ENCODE peak calls at places on chromosomes 1 and 21, in six cellular contexts. W, K, J, N, O and T are unnamed samples.
A peak's percentile ranks its signal among the peaks of the same experiment; 100 is the strongest.

GRCh38 chr1:53070621-53071020 is 8.6 kb downstream of the PODN start:
- DNase-seq in W (no peak), K (no peak), J (no peak), N (no peak), O (no peak), T (no peak)

GRCh38 chr21:43767980-43768867 is 7.9 kb downstream of the CSTB start:
- DNase-seq in W (peak; percentile 61), K (no peak), J (no peak), N (peak; percentile 60), O (peak; percentile 66), T (peak; percentile 85)

GRCh38 chr1:167416506-167416905 is 101.8 kb downstream of the CD247 start:
- DNase-seq in W (no peak), K (no peak), J (no peak), N (no peak), O (no peak), T (no peak)

GRCh38 chr1:16385659-16386453 is 18.8 kb downstream of the SZRD1 start:
- DNase-seq in W (no peak), K (no peak), J (no peak), N (no peak), O (no peak), T (no peak)

GRCh38 chr1:150843489-150843888 is 32.9 kb downstream of the ARNT start:
- DNase-seq in W (no peak), K (no peak), J (no peak), N (no peak), O (no peak), T (peak; percentile 59)

GRCh38 chr21:38669186-38669585 is 136.5 kb upstream of the ETS2 start:
- DNase-seq in W (no peak), K (no peak), J (no peak), N (no peak), O (no peak), T (peak; percentile 55)

GRCh38 chr1:23619299-23620188 is 60.2 kb upstream of the ID3 start:
- DNase-seq in W (no peak), K (no peak), J (no peak), N (peak; percentile 32), O (no peak), T (peak; percentile 26)

GRCh38 chr1:14733053-14733778 is 134.7 kb downstream of the KAZN start:
- DNase-seq in W (no peak), K (no peak), J (no peak), N (no peak), O (peak; percentile 93), T (peak; percentile 36)

GRCh38 chr1:21305900-21306189 is 15.6 kb upstream of the ECE1 start:
- DNase-seq in W (no peak), K (no peak), J (no peak), N (no peak), O (no peak), T (no peak)

GRCh38 chr21:38277501-38278111 is 20.8 kb downstream of the KCNJ15 start:
- DNase-seq in W (peak; percentile 81), K (no peak), J (no peak), N (peak; percentile 50), O (peak; percentile 98), T (peak; percentile 85)

GRCh38 chr1:59779949-59780348 is 34.8 kb upstream of the HOOK1 start:
- DNase-seq in W (no peak), K (no peak), J (no peak), N (no peak), O (no peak), T (no peak)

GRCh38 chr21:45545691-45546531 is 3.7 kb upstream of the SLC19A1 start:
- DNase-seq in W (no peak), K (no peak), J (no peak), N (no peak), O (no peak), T (no peak)

GRCh38 chr1:174191255-174191906 is 32.1 kb downstream of the RABGAP1L start:
- DNase-seq in W (peak; percentile 2), K (no peak), J (no peak), N (no peak), O (peak; percentile 36), T (peak; percentile 81)

GRCh38 chr1:17301767-17302166 is 6.2 kb upstream of the PADI4 start:
- DNase-seq in W (no peak), K (no peak), J (no peak), N (no peak), O (no peak), T (no peak)

GRCh38 chr21:46118305-46118870 is 20.5 kb downstream of the COL6A2 start:
- DNase-seq in W (no peak), K (no peak), J (peak; percentile 15), N (peak; percentile 11), O (no peak), T (no peak)

GRCh38 chr1:228217551-228218344 is 9.9 kb downstream of the OBSCN start:
- DNase-seq in W (no peak), K (peak; percentile 75), J (no peak), N (no peak), O (no peak), T (no peak)

GRCh38 chr1:30472526-30472925 is 250.9 kb downstream of the MATN1 start:
- DNase-seq in W (no peak), K (no peak), J (no peak), N (no peak), O (no peak), T (no peak)

GRCh38 chr1:243946253-243946652 is 96.2 kb upstream of the AKT3 start:
- DNase-seq in W (no peak), K (no peak), J (no peak), N (no peak), O (no peak), T (no peak)

DNA sequence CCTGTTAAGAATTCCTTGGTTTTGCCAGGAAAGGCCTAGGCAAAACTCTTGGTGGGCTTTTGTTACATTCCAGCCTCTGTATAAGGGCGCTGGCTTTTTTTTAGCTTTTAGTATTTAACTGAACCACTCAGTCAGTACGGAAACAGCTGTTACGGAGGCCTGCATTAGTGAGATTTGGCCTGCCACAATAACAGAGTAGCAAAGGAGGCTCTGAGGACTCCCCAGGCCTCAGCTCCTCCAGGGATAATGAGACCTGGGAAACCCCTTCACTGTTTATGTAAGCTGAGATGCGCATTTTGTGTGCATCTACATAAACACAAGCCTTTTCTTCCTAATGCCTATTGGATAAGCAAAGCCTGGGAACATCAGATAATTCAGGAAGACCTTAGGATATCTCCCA is 210.1 kb downstream of the APP start:
- DNase-seq in W (no peak), K (no peak), J (no peak), N (no peak), O (no peak), T (no peak)
- H3K4me1 ChIP-seq in W (peaks cover 8% of the 10 kb centered on the region), K (peaks cover 3% of the 10 kb centered on the region), J (no peaks in the 10 kb centered on the region), N (no peaks in the 10 kb centered on the region), O (peaks cover 20% of the 10 kb centered on the region), T (peaks cover 22% of the 10 kb centered on the region)

GRCh38 chr1:93713247-93713764 is 31.7 kb upstream of the BCAR3 start:
- DNase-seq in W (no peak), K (no peak), J (no peak), N (no peak), O (no peak), T (no peak)

GRCh38 chr1:93716163-93716562 is 34.5 kb upstream of the BCAR3 start:
- DNase-seq in W (no peak), K (no peak), J (no peak), N (no peak), O (no peak), T (no peak)

GRCh38 chr1:93712741-93713140 is 31.1 kb upstream of the BCAR3 start:
- DNase-seq in W (no peak), K (no peak), J (no peak), N (no peak), O (no peak), T (no peak)

GRCh38 chr1:93715529-93716126 is 34.0 kb upstream of the BCAR3 start:
- DNase-seq in W (no peak), K (no peak), J (no peak), N (peak; percentile 41), O (no peak), T (no peak)

DNA sequence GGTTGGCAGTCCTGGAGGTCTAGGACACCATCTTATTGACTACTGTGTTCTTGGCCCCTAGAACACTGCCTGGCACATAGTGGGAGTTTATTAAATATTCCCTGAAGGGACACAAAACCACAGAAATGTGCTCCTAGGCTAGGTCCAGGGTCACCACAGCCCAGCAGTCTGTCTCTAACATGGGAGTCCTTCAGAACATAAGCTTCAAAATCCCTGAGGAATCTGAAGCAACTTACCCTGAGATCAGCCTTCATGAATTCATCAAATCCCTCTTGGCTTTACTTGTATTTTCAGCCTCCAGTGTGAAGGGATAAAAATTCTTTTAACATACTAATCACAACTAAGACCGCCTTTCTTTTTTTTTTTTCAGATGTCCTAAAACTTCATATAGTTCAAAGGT is 32.7 kb upstream of the BCAR3 start:
- DNase-seq in W (no peak), K (no peak), J (no peak), N (no peak), O (no peak), T (no peak)
- H3K4me1 ChIP-seq in W (peaks cover 52% of the 10 kb centered on the region), K (peaks cover 12% of the 10 kb centered on the region), J (peaks cover 3% of the 10 kb centered on the region), N (peaks cover 10% of the 10 kb centered on the region), O (no peaks in the 10 kb centered on the region), T (peaks cover 10% of the 10 kb centered on the region)

GRCh38 chr1:100400332-100400933 is 48.1 kb downstream of the CDC14A start:
- DNase-seq in W (no peak), K (no peak), J (peak; percentile 22), N (peak; percentile 39), O (no peak), T (no peak)

DNA sequence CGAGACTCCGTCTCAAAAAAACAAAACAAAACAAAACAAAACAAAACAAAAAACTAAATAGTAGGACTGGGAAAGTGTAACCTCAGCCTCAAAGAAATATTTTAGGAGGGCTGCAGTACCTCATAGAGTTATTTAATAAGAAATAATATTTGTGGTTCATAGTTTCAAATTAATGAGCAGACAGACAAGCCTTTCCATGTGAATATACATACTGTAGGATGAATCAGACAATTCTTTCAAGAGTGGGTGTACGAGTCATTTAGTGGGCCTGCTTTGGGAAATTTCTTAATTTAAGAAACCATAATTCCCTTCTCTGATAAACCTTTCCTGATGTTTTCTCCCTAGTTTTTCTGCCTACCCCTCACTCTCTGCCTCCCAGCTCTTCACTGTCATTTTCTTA is 52.5 kb downstream of the CDC14A start:
- DNase-seq in W (no peak), K (no peak), J (no peak), N (no peak), O (no peak), T (peak; percentile 20)
- H3K4me1 ChIP-seq in W (no peaks in the 10 kb centered on the region), K (peaks cover 9% of the 10 kb centered on the region), J (no peaks in the 10 kb centered on the region), N (peaks cover 2% of the 10 kb centered on the region), O (no peaks in the 10 kb centered on the region), T (no peaks in the 10 kb centered on the region)

GRCh38 chr1:56374026-56374974 is 205.1 kb downstream of the PLPP3 start:
- DNase-seq in W (no peak), K (peak; percentile 89), J (no peak), N (no peak), O (no peak), T (no peak)

GRCh38 chr1:56375184-56375837 is 204.1 kb downstream of the PLPP3 start:
- DNase-seq in W (peak; percentile 42), K (peak; percentile 4), J (no peak), N (no peak), O (no peak), T (no peak)

GRCh38 chr1:56377407-56377806 is 202.0 kb downstream of the PLPP3 start:
- DNase-seq in W (no peak), K (no peak), J (no peak), N (no peak), O (no peak), T (no peak)

GRCh38 chr1:56378376-56379070 is 200.8 kb downstream of the PLPP3 start:
- DNase-seq in W (no peak), K (no peak), J (no peak), N (no peak), O (no peak), T (no peak)

GRCh38 chr1:56376188-56376984 is 203.0 kb downstream of the PLPP3 start:
- DNase-seq in W (no peak), K (no peak), J (no peak), N (peak; percentile 48), O (peak; percentile 9), T (peak; percentile 46)
- H3K4me1 ChIP-seq in W (peaks cover 26% of the 10 kb centered on the region), K (peaks cover 61% of the 10 kb centered on the region), J (no peaks in the 10 kb centered on the region), N (peaks cover 7% of the 10 kb centered on the region), O (peaks cover 4% of the 10 kb centered on the region), T (peaks cover 37% of the 10 kb centered on the region)